ENCODE peak calls at places on chromosomes 16 and 17, in ten cellular contexts. C is sigmoid colon, X is spleen, H is GM12878, B is psoas muscle, S is neural progenitor cell, O is WERI-Rb-1, P is right atrium auricular region, D is lower lobe of right lung, F is cardiac muscle cell. G is an unnamed sample.

GRCh38 chr16:12201216-12201615 is 224.7 kb downstream of the SNX29 start:
- DNase-seq in C (no peak), X (no peak), H (no peak), B (no peak), S (no peak), O (no peak), P (no peak), D (no peak), F (no peak), G (no peak)

GRCh38 chr17:14790518-14790917 is 474.6 kb downstream of the PMP22 start:
- DNase-seq in C (no peak), X (no peak), H (no peak), B (no peak), S (peak), O (no peak), P (no peak), D (no peak), F (peak), G (no peak)

GRCh38 chr16:51624083-51624775 is 473.2 kb upstream of the SALL1 start:
- DNase-seq in C (no peak), X (no peak), H (no peak), B (no peak), S (no peak), O (no peak), P (no peak), D (no peak), F (no peak), G (no peak)

GRCh38 chr17:57459286-57459915 is 203.1 kb downstream of the MSI2 start:
- DNase-seq in C (no peak), X (no peak), H (no peak), B (no peak), S (no peak), O (no peak), P (no peak), D (no peak), F (peak), G (peak)

GRCh38 chr17:18026408-18026776 is 12.6 kb downstream of the ATPAF2 start:
- DNase-seq in C (no peak), X (no peak), H (no peak), B (peak), S (no peak), O (no peak), P (no peak), D (no peak), F (peak), G (no peak)

GRCh38 chr16:86578499-86579267 is at the start of gene FOXL1:
- DNase-seq in C (no peak), X (no peak), H (no peak), B (no peak), S (peak), O (no peak), P (no peak), D (no peak), F (peak), G (peak)

GRCh38 chr17:15649861-15650391 is 30.4 kb upstream of the FBXW10B start:
- DNase-seq in C (peak), X (no peak), H (no peak), B (no peak), S (no peak), O (no peak), P (peak), D (no peak), F (peak), G (no peak)

GRCh38 chr17:13113821-13114525 is 96.1 kb upstream of the ELAC2 start:
- DNase-seq in C (no peak), X (no peak), H (no peak), B (no peak), S (no peak), O (no peak), P (no peak), D (no peak), F (no peak), G (no peak)

GRCh38 chr17:69434164-69434579 is 19.7 kb downstream of the MAP2K6 start:
- DNase-seq in C (no peak), X (no peak), H (no peak), B (no peak), S (no peak), O (no peak), P (no peak), D (no peak), F (peak), G (no peak)

GRCh38 chr16:13077816-13078215 is 176.4 kb downstream of the SHISA9 start:
- DNase-seq in C (no peak), X (no peak), H (no peak), B (no peak), S (no peak), O (no peak), P (no peak), D (no peak), F (no peak), G (no peak)

GRCh38 chr16:30187971-30188561 is 4.7 kb downstream of the CORO1A start:
- DNase-seq in C (no peak), X (peak), H (no peak), B (peak), S (no peak), O (no peak), P (no peak), D (peak), F (no peak), G (no peak)

GRCh38 chr16:1973461-1974156 is 1.8 kb downstream of the TBL3 start:
- DNase-seq in C (no peak), X (no peak), H (no peak), B (no peak), S (no peak), O (no peak), P (no peak), D (no peak), F (no peak), G (peak)
- H3K4me3 ChIP-seq in C (no peak), X (no peak), H (peak), B (peak), S (no peak), O (no peak), P (no peak), D (no peak), F (no peak), G (peak)

GRCh38 chr17:46042248-46042647 is 43.2 kb downstream of the STH start:
- DNase-seq in C (no peak), X (no peak), H (no peak), B (no peak), S (no peak), O (no peak), P (no peak), D (no peak), F (no peak), G (no peak)

GRCh38 chr17:46045639-46046038 is 46.6 kb downstream of the STH start:
- DNase-seq in C (no peak), X (no peak), H (no peak), B (no peak), S (no peak), O (no peak), P (no peak), D (no peak), F (peak), G (no peak)

GRCh38 chr17:46044286-46044928 is 45.4 kb downstream of the STH start:
- DNase-seq in C (peak), X (no peak), H (no peak), B (no peak), S (peak), O (peak), P (peak), D (no peak), F (peak), G (peak)

GRCh38 chr17:46044989-46045388 is 45.9 kb downstream of the STH start:
- DNase-seq in C (no peak), X (no peak), H (no peak), B (no peak), S (no peak), O (no peak), P (no peak), D (no peak), F (no peak), G (no peak)

DNA sequence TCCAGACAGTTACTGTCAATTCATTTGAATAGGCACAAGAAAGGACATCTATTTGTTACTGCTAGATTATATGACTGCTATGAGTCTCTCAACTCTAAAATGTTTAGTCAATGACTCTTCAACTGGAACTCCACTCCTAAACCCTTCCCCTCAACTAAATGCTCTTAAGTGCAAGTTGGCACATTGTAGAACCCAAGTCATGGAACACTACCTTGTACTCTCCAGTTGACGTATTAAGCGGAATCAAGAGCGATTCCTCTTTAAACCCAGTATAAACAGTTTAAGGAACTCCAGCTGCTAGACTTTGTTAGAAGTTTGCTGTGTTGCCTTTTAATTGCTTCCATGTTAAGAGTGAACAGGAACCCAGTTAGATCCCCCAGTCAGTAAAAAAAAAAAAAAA is 44.6 kb downstream of the STH start:
- DNase-seq in C (no peak), X (no peak), H (no peak), B (no peak), S (no peak), O (no peak), P (no peak), D (no peak), F (no peak), G (no peak)
- H3K27ac ChIP-seq in C (peak), X (no peak), H (no peak), B (peak), S (peak), O (no peak), P (peak), D (peak), F (no peak), G (no peak)

DNA sequence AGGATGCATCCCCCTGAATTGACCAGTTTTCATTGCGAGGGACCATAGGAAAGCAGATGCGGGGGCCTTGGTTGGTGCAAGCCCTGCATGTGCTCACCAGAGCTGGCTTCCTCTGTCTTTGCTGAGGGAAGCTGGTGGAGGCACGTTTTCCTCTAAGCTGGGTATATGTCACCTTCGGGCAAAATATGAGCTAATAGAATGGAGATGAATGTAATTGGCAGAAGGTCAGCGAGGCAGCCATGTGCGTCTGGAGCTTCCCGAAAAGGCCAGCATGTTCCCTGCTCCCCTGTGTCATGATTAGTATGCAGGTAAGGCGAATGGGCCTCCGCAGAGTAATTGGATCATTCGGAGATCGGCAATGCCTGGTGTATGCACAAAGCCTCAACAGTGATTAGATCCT is 806.2 kb upstream of the EEF2KMT start:
- DNase-seq in C (no peak), X (no peak), H (no peak), B (no peak), S (no peak), O (no peak), P (no peak), D (no peak), F (no peak), G (no peak)
- H3K4me3 ChIP-seq in C (no peak), X (no peak), H (no peak), B (no peak), S (no peak), O (no peak), P (no peak), D (no peak), F (no peak), G (no peak)

GRCh38 chr16:68289202-68289601 is 21.5 kb downstream of the SLC7A6OS start:
- DNase-seq in C (no peak), X (no peak), H (no peak), B (no peak), S (no peak), O (no peak), P (no peak), D (no peak), F (no peak), G (no peak)

GRCh38 chr16:68286153-68287074 is 22.1 kb downstream of the SLC7A6 start:
- DNase-seq in C (no peak), X (no peak), H (no peak), B (no peak), S (no peak), O (no peak), P (no peak), D (no peak), F (no peak), G (no peak)

GRCh38 chr16:68287276-68288251 is 23.2 kb downstream of the SLC7A6OS start:
- DNase-seq in C (peak), X (peak), H (no peak), B (peak), S (no peak), O (no peak), P (peak), D (no peak), F (peak), G (no peak)

GRCh38 chr16:68289621-68290329 is 21.0 kb downstream of the SLC7A6OS start:
- DNase-seq in C (no peak), X (peak), H (peak), B (no peak), S (no peak), O (no peak), P (no peak), D (no peak), F (peak), G (no peak)

DNA sequence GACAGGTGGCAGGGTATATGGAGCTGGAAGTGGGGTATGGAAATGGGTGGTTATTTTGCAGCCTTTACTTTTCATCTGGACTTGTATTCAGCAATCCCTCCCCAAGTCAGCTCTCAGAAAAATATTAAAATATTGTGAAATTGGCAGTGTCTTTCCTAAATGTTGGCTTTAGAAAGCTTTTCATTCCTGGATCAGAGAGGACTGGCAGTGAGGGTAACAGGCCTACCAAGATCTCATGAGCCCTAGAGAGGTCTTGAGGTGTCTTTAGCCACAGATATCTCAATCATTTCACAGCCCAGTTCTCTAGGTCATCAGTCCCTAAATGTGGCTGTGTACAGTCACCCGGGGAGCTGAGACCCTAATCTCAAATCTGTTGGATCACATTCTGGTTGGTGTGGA is 22.5 kb downstream of the SLC7A6OS start:
- DNase-seq in C (no peak), X (no peak), H (no peak), B (no peak), S (no peak), O (no peak), P (no peak), D (no peak), F (no peak), G (no peak)
- H3K27ac ChIP-seq in C (no peak), X (peak), H (peak), B (peak), S (no peak), O (no peak), P (peak), D (peak), F (no peak), G (no peak)

GRCh38 chr17:40445769-40446468 is 2.7 kb downstream of the IGFBP4 start:
- DNase-seq in C (no peak), X (no peak), H (no peak), B (no peak), S (no peak), O (no peak), P (no peak), D (no peak), F (peak), G (no peak)
- H3K4me3 ChIP-seq in C (peak), X (peak), H (no peak), B (peak), S (no peak), O (no peak), P (peak), D (peak), F (no peak), G (no peak)

GRCh38 chr17:76670020-76670707 is 26.6 kb upstream of the ST6GALNAC1 start:
- DNase-seq in C (peak), X (no peak), H (no peak), B (no peak), S (no peak), O (no peak), P (no peak), D (no peak), F (no peak), G (no peak)

GRCh38 chr17:76672270-76672851 is 28.8 kb upstream of the ST6GALNAC1 start:
- DNase-seq in C (no peak), X (no peak), H (no peak), B (no peak), S (no peak), O (no peak), P (no peak), D (no peak), F (no peak), G (no peak)

GRCh38 chr17:76670708-76671122 is 27.2 kb upstream of the ST6GALNAC1 start:
- DNase-seq in C (no peak), X (no peak), H (no peak), B (no peak), S (no peak), O (no peak), P (no peak), D (no peak), F (no peak), G (no peak)

GRCh38 chr17:76671912-76672262 is 28.3 kb upstream of the ST6GALNAC1 start:
- DNase-seq in C (no peak), X (no peak), H (no peak), B (no peak), S (no peak), O (no peak), P (no peak), D (no peak), F (no peak), G (no peak)

DNA sequence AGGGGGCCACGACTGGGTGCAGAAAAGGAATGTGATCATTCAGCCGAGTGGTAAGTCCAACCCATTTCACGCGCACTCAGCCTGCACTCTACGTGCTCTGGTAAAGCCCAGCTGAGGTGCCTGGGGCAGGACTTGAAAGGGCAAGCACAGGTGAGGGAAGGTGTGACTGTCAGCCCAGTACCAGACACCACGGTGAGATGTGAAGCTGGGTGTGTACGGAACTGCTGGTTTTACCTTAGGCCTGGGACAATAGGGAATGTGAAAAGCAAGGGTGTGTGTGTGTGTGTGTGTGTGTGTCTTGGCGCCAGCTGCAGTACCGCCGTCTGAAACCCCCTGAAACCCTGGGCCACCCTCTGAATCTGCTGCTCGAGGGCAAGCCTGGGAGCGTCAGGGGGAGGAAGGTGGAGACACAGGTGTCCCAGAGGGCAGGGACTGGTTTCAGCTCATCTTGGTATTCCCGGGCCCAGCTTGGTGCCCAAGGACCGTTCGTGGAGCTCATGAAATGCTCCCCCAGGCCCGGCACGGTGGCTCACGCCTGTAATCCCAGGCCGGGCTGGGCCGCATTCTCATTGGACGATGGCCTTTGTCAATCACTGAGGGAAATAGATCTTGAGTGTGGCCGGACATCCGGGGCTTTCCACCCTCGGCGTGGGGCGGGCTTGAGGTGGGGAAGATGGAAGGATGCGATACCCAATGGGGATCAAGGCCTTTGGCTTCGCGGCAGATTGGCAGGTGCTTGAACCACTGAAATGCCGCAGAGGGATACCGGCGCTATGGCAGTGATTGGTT is 27.8 kb upstream of the ST6GALNAC1 start:
- DNase-seq in C (peak), X (peak), H (peak), B (peak), S (peak), O (peak), P (peak), D (peak), F (peak), G (peak)
- H3K27ac ChIP-seq in C (peak), X (peak), H (peak), B (peak), S (no peak), O (peak), P (peak), D (peak), F (peak), G (peak)

GRCh38 chr16:82037251-82037650 is 2.2 kb downstream of the HSD17B2 start:
- DNase-seq in C (no peak), X (no peak), H (no peak), B (no peak), S (no peak), O (no peak), P (no peak), D (no peak), F (no peak), G (no peak)
- H3K4me3 ChIP-seq in C (no peak), X (no peak), H (no peak), B (no peak), S (no peak), O (no peak), P (no peak), D (no peak), F (no peak), G (no peak)

GRCh38 chr17:46020998-46021397 is 21.9 kb downstream of the STH start:
- DNase-seq in C (peak), X (peak), H (no peak), B (no peak), S (no peak), O (no peak), P (no peak), D (no peak), F (no peak), G (no peak)

GRCh38 chr17:46023783-46024388 is 24.8 kb downstream of the STH start:
- DNase-seq in C (peak), X (peak), H (no peak), B (no peak), S (no peak), O (no peak), P (no peak), D (no peak), F (no peak), G (no peak)

GRCh38 chr17:46025060-46025459 is 26.0 kb downstream of the STH start:
- DNase-seq in C (no peak), X (peak), H (no peak), B (no peak), S (no peak), O (no peak), P (no peak), D (no peak), F (no peak), G (no peak)

GRCh38 chr17:46024590-46024989 is 25.5 kb downstream of the STH start:
- DNase-seq in C (peak), X (peak), H (no peak), B (no peak), S (no peak), O (no peak), P (no peak), D (no peak), F (no peak), G (no peak)

DNA sequence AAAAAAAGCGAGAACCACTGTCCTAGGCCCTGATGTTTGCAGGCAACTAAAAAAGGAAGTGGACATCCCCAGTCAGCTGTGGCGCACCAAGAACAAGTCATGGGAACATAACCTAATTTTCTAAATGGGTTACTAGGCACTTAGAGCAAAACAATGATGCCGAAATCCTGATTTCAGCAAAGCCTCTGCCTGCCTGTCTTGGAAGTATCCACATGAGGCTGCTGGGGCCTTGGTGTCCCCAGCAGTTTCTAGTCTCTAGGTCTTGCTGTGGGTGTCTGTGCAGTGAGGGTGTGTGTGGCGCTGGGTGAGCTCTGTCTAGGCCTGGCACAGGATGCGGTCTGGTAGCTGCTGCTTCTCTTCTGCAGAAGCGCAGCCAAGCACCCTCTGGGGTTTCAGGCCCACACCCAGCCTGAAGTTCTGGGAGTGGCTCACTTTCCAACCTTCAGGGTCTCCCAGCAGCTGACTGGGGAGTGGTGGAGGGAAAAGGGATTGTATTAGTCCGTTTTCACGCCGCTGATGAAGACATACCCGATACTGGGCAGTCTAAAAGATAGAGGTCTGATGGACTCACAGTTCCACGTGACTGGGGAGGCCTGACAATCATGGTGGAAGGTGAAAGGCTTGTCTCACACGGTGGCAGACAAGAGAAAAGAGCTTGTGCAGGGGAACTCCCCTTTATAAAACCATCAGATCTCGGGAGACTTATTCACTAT is 21.1 kb downstream of the STH start:
- DNase-seq in C (peak), X (peak), H (peak), B (no peak), S (no peak), O (no peak), P (no peak), D (no peak), F (no peak), G (no peak)
- H3K27ac ChIP-seq in C (no peak), X (peak), H (no peak), B (no peak), S (no peak), O (no peak), P (no peak), D (peak), F (no peak), G (no peak)